ENCODE peak calls at places on chromosome 6, in nine cellular contexts. J, Q, Z, M, B, Y, N, F and O are unnamed samples.

GRCh38 chr6:38305995-38306681 is 333.6 kb downstream of the BTBD9 start:
- DNase-seq in J (no peak), Q (no peak), Z (no peak), M (peak), B (no peak), Y (no peak), N (no peak), F (no peak), O (no peak)

GRCh38 chr6:2876210-2877056 is 26.7 kb downstream of the SERPINB9 start:
- DNase-seq in J (peak), Q (peak), Z (peak), M (peak), B (peak), Y (peak), N (no peak), F (peak), O (no peak)

GRCh38 chr6:117072781-117073180 is 192.6 kb upstream of the VGLL2 start:
- DNase-seq in J (no peak), Q (no peak), Z (no peak), M (no peak), B (peak), Y (no peak), N (no peak), F (no peak), O (no peak)

GRCh38 chr6:112939543-112939942 is 592.4 kb downstream of the RFPL4B start:
- DNase-seq in J (no peak), Q (no peak), Z (no peak), M (no peak), B (no peak), Y (no peak), N (no peak), F (no peak), O (no peak)

GRCh38 chr6:159110013-159110412 is 59.2 kb upstream of the FNDC1 start:
- DNase-seq in J (no peak), Q (no peak), Z (peak), M (peak), B (peak), Y (peak), N (no peak), F (no peak), O (no peak)

GRCh38 chr6:97187951-97188350 is 95.1 kb downstream of the MMS22L start:
- DNase-seq in J (no peak), Q (no peak), Z (no peak), M (peak), B (no peak), Y (no peak), N (no peak), F (no peak), O (no peak)

GRCh38 chr6:117546674-117547073 is 55.6 kb downstream of the GOPC start:
- DNase-seq in J (no peak), Q (no peak), Z (no peak), M (no peak), B (no peak), Y (no peak), N (no peak), F (no peak), O (no peak)

GRCh38 chr6:68691120-68691519 is 56.0 kb downstream of the ADGRB3 start:
- DNase-seq in J (no peak), Q (no peak), Z (no peak), M (no peak), B (no peak), Y (no peak), N (no peak), F (no peak), O (no peak)

GRCh38 chr6:109690740-109691687 is at the start of the genes AK9 and FIG4:
- DNase-seq in J (peak), Q (peak), Z (peak), M (peak), B (peak), Y (peak), N (peak), F (peak), O (peak)
- TF ChIP-seq CTCF in J (no peak), Q (no peak), Z (peak), M (peak), B (no peak), Y (no peak), N (no peak), F (peak), O (peak)

GRCh38 chr6:132598473-132598872 is 8.9 kb upstream of the TAAR5 start:
- DNase-seq in J (no peak), Q (peak), Z (peak), M (no peak), B (peak), Y (peak), N (no peak), F (no peak), O (no peak)
- TF ChIP-seq CTCF in J (no peak), Q (peak), Z (peak), M (no peak), B (peak), Y (no peak), N (no peak), F (peak), O (no peak)

GRCh38 chr6:33250731-33251130 is 20.9 kb downstream of the VPS52 start:
- DNase-seq in J (no peak), Q (no peak), Z (no peak), M (no peak), B (no peak), Y (no peak), N (no peak), F (peak), O (no peak)

GRCh38 chr6:33247977-33248642 is 23.6 kb downstream of the VPS52 start:
- DNase-seq in J (peak), Q (peak), Z (peak), M (peak), B (peak), Y (peak), N (peak), F (peak), O (peak)

GRCh38 chr6:33249732-33250625 is 21.7 kb downstream of the VPS52 start:
- DNase-seq in J (peak), Q (peak), Z (peak), M (peak), B (no peak), Y (peak), N (no peak), F (peak), O (no peak)

GRCh38 chr6:33248643-33248931 is 23.1 kb downstream of the VPS52 start:
- DNase-seq in J (no peak), Q (no peak), Z (peak), M (no peak), B (no peak), Y (no peak), N (no peak), F (no peak), O (no peak)

DNA sequence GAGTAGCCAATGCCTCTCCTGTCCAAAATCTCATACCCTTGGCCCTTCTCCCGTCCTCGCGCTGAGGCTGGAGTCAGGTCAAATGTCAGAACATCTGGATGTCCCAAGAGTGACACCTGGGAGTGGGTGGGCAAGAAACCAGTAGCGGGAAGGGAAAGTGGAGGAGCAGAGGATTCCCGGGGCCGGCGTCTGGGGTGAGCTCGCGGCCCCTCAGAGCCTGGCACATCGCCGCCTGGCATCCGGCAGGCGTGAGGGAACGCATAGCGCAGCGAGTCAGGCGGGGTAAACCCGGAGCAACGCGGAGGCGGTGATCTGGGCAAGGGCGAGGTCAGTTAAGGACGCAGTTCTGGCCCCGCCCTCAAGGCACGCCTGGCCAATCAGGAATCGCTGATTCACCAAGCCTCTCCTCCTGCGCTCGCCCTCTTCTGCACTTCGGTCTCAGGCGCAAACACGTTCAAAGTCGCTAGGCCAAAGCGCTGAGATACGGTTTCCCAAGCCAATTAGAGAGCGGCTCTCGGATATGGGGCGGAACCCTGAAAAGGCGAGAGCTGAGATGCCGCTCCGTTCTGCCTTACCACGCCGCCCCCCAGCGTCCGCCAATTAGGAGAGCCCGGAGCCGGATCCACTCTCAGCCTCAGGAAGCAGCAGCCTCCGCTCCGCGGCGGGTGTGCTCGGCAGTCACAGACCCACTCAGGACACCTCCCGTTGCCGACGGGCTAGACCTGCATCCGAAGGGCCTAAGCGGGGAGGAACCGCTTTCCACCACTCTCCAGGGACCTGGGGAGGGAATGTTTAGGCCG is 22.5 kb downstream of the VPS52 start:
- DNase-seq in J (peak), Q (peak), Z (peak), M (peak), B (peak), Y (peak), N (peak), F (peak), O (peak)
- TF ChIP-seq CTCF in J (no peak), Q (peak), Z (peak), M (peak), B (no peak), Y (no peak), N (no peak), F (peak), O (peak)

DNA sequence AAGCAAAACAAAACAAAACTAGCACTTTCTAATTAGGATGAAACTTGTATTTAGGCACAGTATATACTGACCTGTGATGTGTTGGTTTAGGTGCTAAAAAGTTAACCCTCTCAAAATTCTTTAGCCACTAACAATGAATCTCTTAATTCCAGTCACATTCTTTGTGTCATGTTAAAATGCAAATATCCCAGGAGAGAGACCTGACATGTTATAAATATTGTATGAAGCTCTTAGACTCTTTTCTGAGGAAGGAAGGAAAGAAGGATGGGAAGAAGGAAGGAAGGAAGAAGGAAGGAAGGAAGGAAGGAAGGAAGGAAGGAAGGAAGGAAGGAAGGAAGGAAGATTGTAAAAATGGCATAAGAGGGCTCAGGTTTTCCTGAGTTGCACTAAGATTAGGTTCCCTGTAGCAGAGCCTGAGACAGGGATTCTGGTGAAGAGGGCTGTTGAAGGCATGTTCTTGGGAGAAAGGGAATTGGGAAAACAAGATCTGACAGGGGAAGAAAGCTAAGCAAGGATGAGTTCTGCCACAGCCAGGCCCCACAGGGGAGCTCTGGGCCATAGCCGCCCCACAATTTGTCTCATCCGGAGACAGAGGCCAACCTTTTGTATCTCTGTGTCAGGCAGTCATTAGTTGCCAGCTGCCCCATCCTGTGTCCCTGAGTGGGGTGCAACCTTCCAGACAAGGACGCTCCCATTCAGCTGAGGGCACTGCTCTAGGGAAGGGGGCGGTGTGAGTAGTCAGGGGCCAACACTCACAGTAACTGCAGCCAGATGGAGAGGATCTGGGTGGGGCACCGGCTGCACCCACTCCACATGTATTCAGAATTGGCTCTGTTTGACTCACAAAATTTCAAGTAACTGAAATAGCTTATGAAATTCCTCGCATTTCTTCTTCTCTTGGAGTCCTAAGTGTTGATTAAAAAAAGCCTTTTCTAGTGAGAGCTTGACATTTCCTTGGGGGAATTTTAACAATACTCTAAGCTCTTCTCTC is 189.3 kb upstream of the ARG1 start:
- DNase-seq in J (no peak), Q (no peak), Z (no peak), M (no peak), B (no peak), Y (no peak), N (no peak), F (peak), O (no peak)
- TF ChIP-seq CTCF in J (no peak), Q (no peak), Z (no peak), M (no peak), B (no peak), Y (no peak), N (no peak), F (no peak), O (no peak)

DNA sequence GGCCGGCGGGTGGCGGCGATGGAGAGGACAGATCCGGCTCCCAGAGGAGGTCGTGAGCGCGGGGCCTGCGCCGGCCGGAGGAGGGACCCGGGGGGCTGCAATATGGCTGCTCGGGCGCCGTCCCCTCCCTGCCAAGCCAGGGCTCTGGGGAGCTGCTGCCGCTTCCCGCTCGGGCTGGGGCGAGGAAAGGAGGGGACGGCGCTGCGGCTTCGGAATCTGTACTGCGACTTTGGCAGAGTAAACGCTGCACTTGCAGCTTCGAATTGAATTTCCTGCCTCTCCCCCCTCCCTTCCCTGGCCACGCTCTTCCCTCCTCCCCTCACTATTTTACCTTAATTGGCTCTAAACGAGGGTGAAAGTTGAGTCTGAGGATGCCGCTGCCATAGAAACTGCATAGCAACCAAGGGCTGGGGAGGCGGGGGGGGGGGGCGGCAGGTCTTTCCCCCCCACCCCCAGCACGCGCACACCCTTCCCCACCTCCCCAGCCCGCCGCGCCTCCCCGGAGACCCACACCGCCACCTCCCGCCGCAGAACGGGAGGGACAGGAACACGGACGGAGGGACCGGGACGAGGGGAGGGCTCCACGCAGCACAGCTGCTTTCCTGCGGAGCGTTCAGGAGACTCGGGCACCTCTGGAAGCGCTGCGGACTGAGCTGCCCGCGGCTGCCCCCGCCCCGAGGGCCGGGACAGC is 93.9 kb downstream of the RNASET2 start:
- DNase-seq in J (peak), Q (no peak), Z (no peak), M (no peak), B (peak), Y (peak), N (no peak), F (peak), O (no peak)
- TF ChIP-seq CTCF in J (no peak), Q (no peak), Z (no peak), M (no peak), B (no peak), Y (no peak), N (no peak), F (no peak), O (no peak)

GRCh38 chr6:16512585-16513109 is 248.6 kb downstream of the ATXN1 start:
- DNase-seq in J (no peak), Q (no peak), Z (no peak), M (no peak), B (no peak), Y (peak), N (no peak), F (no peak), O (no peak)

GRCh38 chr6:16508959-16509358 is 252.3 kb downstream of the ATXN1 start:
- DNase-seq in J (no peak), Q (no peak), Z (no peak), M (no peak), B (no peak), Y (no peak), N (no peak), F (no peak), O (no peak)

GRCh38 chr6:16510245-16510644 is 251.0 kb downstream of the ATXN1 start:
- DNase-seq in J (no peak), Q (no peak), Z (no peak), M (no peak), B (no peak), Y (no peak), N (no peak), F (no peak), O (no peak)

GRCh38 chr6:16511723-16512584 is 249.3 kb downstream of the ATXN1 start:
- DNase-seq in J (no peak), Q (no peak), Z (peak), M (no peak), B (no peak), Y (peak), N (no peak), F (no peak), O (no peak)

GRCh38 chr6:16511048-16511660 is 250.1 kb downstream of the ATXN1 start:
- DNase-seq in J (no peak), Q (no peak), Z (peak), M (peak), B (no peak), Y (peak), N (no peak), F (no peak), O (no peak)
- TF ChIP-seq CTCF in J (peak), Q (peak), Z (peak), M (peak), B (peak), Y (peak), N (peak), F (peak), O (peak)